ENCODE peak calls at places on chromosome 1, in ten cellular contexts. One of them, this sample, is unnamed.

GRCh38 chr1:235051521-235051920 is 77.1 kb downstream of the TOMM20 start:
- DNase-seq in esophagus squamous epithelium: no peak
- DNase-seq in CD8-positive, alpha-beta T cell: no peak
- DNase-seq in heart right ventricle: no peak
- DNase-seq in right cardiac atrium: peak; percentile 68
- DNase-seq in CD4-positive, alpha-beta memory T cell: no peak
- DNase-seq in CD4-positive, CD25-positive, alpha-beta regulatory T cell: no peak
- DNase-seq in mesenchymal stem cell: no peak
- DNase-seq in A549: no peak
- DNase-seq in thoracic aorta: no peak
- DNase-seq in this sample: peak; percentile 57

GRCh38 chr1:246966502-246966901 is 34.8 kb upstream of the AHCTF1 start:
- DNase-seq in CD4-positive, alpha-beta memory T cell: no peak
- DNase-seq in esophagus squamous epithelium: no peak
- DNase-seq in CD4-positive, CD25-positive, alpha-beta regulatory T cell: no peak
- DNase-seq in mesenchymal stem cell: no peak
- DNase-seq in thoracic aorta: no peak
- DNase-seq in heart right ventricle: no peak
- DNase-seq in right cardiac atrium: no peak
- DNase-seq in CD8-positive, alpha-beta T cell: no peak
- DNase-seq in A549: no peak
- DNase-seq in this sample: no peak

GRCh38 chr1:170063109-170063826 is 11.2 kb downstream of the KIFAP3 start:
- DNase-seq in thoracic aorta: no peak
- DNase-seq in CD4-positive, CD25-positive, alpha-beta regulatory T cell: no peak
- DNase-seq in CD8-positive, alpha-beta T cell: no peak
- DNase-seq in heart right ventricle: no peak
- DNase-seq in A549: peak; percentile 25
- DNase-seq in esophagus squamous epithelium: no peak
- DNase-seq in mesenchymal stem cell: no peak
- DNase-seq in CD4-positive, alpha-beta memory T cell: no peak
- DNase-seq in right cardiac atrium: no peak
- DNase-seq in this sample: no peak

GRCh38 chr1:81547912-81548303 is 252.8 kb upstream of the ADGRL2 start:
- DNase-seq in right cardiac atrium: no peak
- DNase-seq in CD4-positive, alpha-beta memory T cell: no peak
- DNase-seq in esophagus squamous epithelium: no peak
- DNase-seq in A549: no peak
- DNase-seq in heart right ventricle: no peak
- DNase-seq in thoracic aorta: no peak
- DNase-seq in CD8-positive, alpha-beta T cell: no peak
- DNase-seq in CD4-positive, CD25-positive, alpha-beta regulatory T cell: no peak
- DNase-seq in mesenchymal stem cell: no peak
- DNase-seq in this sample: no peak

GRCh38 chr1:33342041-33342723 is 21.3 kb upstream of the A3GALT2 start:
- DNase-seq in heart right ventricle: peak; percentile 69
- DNase-seq in thoracic aorta: no peak
- DNase-seq in CD4-positive, alpha-beta memory T cell: no peak
- DNase-seq in CD4-positive, CD25-positive, alpha-beta regulatory T cell: no peak
- DNase-seq in esophagus squamous epithelium: no peak
- DNase-seq in CD8-positive, alpha-beta T cell: no peak
- DNase-seq in mesenchymal stem cell: peak; percentile 98
- DNase-seq in A549: peak; percentile 89
- DNase-seq in right cardiac atrium: peak; percentile 91
- DNase-seq in this sample: peak; percentile 93

GRCh38 chr1:172360511-172360910 is 60.0 kb upstream of the C1orf105 start:
- DNase-seq in A549: peak; percentile 50
- DNase-seq in heart right ventricle: no peak
- DNase-seq in mesenchymal stem cell: no peak
- DNase-seq in right cardiac atrium: no peak
- DNase-seq in thoracic aorta: no peak
- DNase-seq in CD8-positive, alpha-beta T cell: no peak
- DNase-seq in CD4-positive, CD25-positive, alpha-beta regulatory T cell: no peak
- DNase-seq in esophagus squamous epithelium: no peak
- DNase-seq in CD4-positive, alpha-beta memory T cell: no peak
- DNase-seq in this sample: no peak

GRCh38 chr1:240170245-240170644 is 78.6 kb downstream of the FMN2 start:
- DNase-seq in right cardiac atrium: no peak
- DNase-seq in thoracic aorta: no peak
- DNase-seq in CD4-positive, CD25-positive, alpha-beta regulatory T cell: no peak
- DNase-seq in CD8-positive, alpha-beta T cell: no peak
- DNase-seq in esophagus squamous epithelium: no peak
- DNase-seq in A549: no peak
- DNase-seq in CD4-positive, alpha-beta memory T cell: no peak
- DNase-seq in heart right ventricle: no peak
- DNase-seq in mesenchymal stem cell: no peak
- DNase-seq in this sample: no peak

GRCh38 chr1:45542591-45542990 is 8.0 kb upstream of the AKR1A1 start:
- DNase-seq in heart right ventricle: no peak
- DNase-seq in thoracic aorta: no peak
- DNase-seq in CD8-positive, alpha-beta T cell: no peak
- DNase-seq in esophagus squamous epithelium: no peak
- DNase-seq in CD4-positive, CD25-positive, alpha-beta regulatory T cell: no peak
- DNase-seq in A549: no peak
- DNase-seq in CD4-positive, alpha-beta memory T cell: no peak
- DNase-seq in right cardiac atrium: no peak
- DNase-seq in mesenchymal stem cell: no peak
- DNase-seq in this sample: no peak

GRCh38 chr1:47701741-47702515 is 264.1 kb downstream of the FOXD2 start:
- DNase-seq in thoracic aorta: no peak
- DNase-seq in mesenchymal stem cell: no peak
- DNase-seq in heart right ventricle: no peak
- DNase-seq in esophagus squamous epithelium: no peak
- DNase-seq in A549: no peak
- DNase-seq in CD4-positive, CD25-positive, alpha-beta regulatory T cell: no peak
- DNase-seq in right cardiac atrium: no peak
- DNase-seq in CD4-positive, alpha-beta memory T cell: no peak
- DNase-seq in CD8-positive, alpha-beta T cell: no peak
- DNase-seq in this sample: no peak

GRCh38 chr1:47703981-47704596 is 266.2 kb downstream of the FOXD2 start:
- DNase-seq in CD8-positive, alpha-beta T cell: no peak
- DNase-seq in right cardiac atrium: no peak
- DNase-seq in esophagus squamous epithelium: no peak
- DNase-seq in thoracic aorta: no peak
- DNase-seq in CD4-positive, alpha-beta memory T cell: no peak
- DNase-seq in CD4-positive, CD25-positive, alpha-beta regulatory T cell: no peak
- DNase-seq in A549: peak; percentile 28
- DNase-seq in heart right ventricle: no peak
- DNase-seq in mesenchymal stem cell: no peak
- DNase-seq in this sample: peak; percentile 24

GRCh38 chr1:47703161-47703825 is 265.4 kb downstream of the FOXD2 start:
- DNase-seq in heart right ventricle: no peak
- DNase-seq in esophagus squamous epithelium: no peak
- DNase-seq in A549: no peak
- DNase-seq in CD8-positive, alpha-beta T cell: no peak
- DNase-seq in CD4-positive, CD25-positive, alpha-beta regulatory T cell: no peak
- DNase-seq in mesenchymal stem cell: no peak
- DNase-seq in right cardiac atrium: no peak
- DNase-seq in thoracic aorta: no peak
- DNase-seq in CD4-positive, alpha-beta memory T cell: no peak
- DNase-seq in this sample: peak; percentile 89

GRCh38 chr1:47699492-47700220 is 261.8 kb downstream of the FOXD2 start:
- DNase-seq in right cardiac atrium: no peak
- DNase-seq in esophagus squamous epithelium: no peak
- DNase-seq in CD4-positive, alpha-beta memory T cell: no peak
- DNase-seq in CD8-positive, alpha-beta T cell: no peak
- DNase-seq in heart right ventricle: no peak
- DNase-seq in A549: no peak
- DNase-seq in thoracic aorta: no peak
- DNase-seq in CD4-positive, CD25-positive, alpha-beta regulatory T cell: no peak
- DNase-seq in mesenchymal stem cell: no peak
- DNase-seq in this sample: no peak

DNA sequence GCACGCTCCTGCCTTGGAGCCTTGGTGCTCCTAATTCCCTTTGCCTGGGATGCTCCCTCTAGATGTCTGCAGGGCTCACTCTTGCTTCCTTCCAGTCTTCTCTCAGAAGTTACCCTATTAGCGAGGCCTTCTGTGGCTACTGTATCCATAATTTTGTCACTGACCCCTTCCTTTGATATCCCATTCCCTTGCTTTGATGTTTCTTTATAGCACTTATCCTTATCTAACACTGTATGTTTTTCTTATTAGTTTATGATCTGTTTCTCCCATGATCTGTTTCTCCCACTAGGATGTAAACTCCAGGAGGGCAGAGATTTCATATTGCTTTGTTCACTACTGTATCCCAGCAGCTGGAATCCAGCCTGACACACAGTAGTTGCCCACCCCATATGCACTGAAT is 263.4 kb downstream of the FOXD2 start:
- DNase-seq in right cardiac atrium: no peak
- DNase-seq in thoracic aorta: no peak
- DNase-seq in A549: no peak
- DNase-seq in CD4-positive, alpha-beta memory T cell: no peak
- DNase-seq in CD4-positive, CD25-positive, alpha-beta regulatory T cell: no peak
- DNase-seq in mesenchymal stem cell: no peak
- DNase-seq in heart right ventricle: no peak
- DNase-seq in CD8-positive, alpha-beta T cell: no peak
- DNase-seq in esophagus squamous epithelium: no peak
- DNase-seq in this sample: no peak
- H3K4me1 ChIP-seq in right cardiac atrium: no peaks in the 10 kb centered on the region
- H3K4me1 ChIP-seq in thoracic aorta: peaks cover 14% of the 10 kb centered on the region
- H3K4me1 ChIP-seq in A549: no peaks in the 10 kb centered on the region
- H3K4me1 ChIP-seq in CD4-positive, alpha-beta memory T cell: no peaks in the 10 kb centered on the region
- H3K4me1 ChIP-seq in CD4-positive, CD25-positive, alpha-beta regulatory T cell: no peaks in the 10 kb centered on the region
- H3K4me1 ChIP-seq in mesenchymal stem cell: no peaks in the 10 kb centered on the region
- H3K4me1 ChIP-seq in heart right ventricle: no peaks in the 10 kb centered on the region
- H3K4me1 ChIP-seq in CD8-positive, alpha-beta T cell: no peaks in the 10 kb centered on the region
- H3K4me1 ChIP-seq in esophagus squamous epithelium: no peaks in the 10 kb centered on the region
- H3K4me1 ChIP-seq in this sample: no peaks in the 10 kb centered on the region

DNA sequence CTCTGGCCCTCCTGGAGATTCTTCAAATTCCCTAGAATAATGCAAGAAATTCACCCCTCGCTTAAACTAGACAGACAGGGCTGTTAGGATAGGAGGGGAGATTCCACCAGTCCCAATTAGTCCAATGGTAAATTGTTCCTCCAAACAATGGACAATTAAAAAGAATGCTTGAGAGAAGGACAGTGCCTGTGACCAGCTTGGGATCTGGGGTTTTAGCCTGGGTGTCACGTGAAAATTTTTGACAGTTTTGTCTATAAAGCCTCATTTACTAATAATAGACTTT is 177.7 kb upstream of the RAB4A start:
- DNase-seq in CD8-positive, alpha-beta T cell: no peak
- DNase-seq in esophagus squamous epithelium: no peak
- DNase-seq in thoracic aorta: no peak
- DNase-seq in A549: no peak
- DNase-seq in mesenchymal stem cell: no peak
- DNase-seq in CD4-positive, CD25-positive, alpha-beta regulatory T cell: no peak
- DNase-seq in CD4-positive, alpha-beta memory T cell: no peak
- DNase-seq in right cardiac atrium: no peak
- DNase-seq in heart right ventricle: no peak
- DNase-seq in this sample: no peak
- H3K27ac ChIP-seq in CD8-positive, alpha-beta T cell: no peak overlapping the region
- H3K27ac ChIP-seq in esophagus squamous epithelium: peak overlapping the region; percentile 74
- H3K27ac ChIP-seq in thoracic aorta: peak overlapping the region; percentile 2
- H3K27ac ChIP-seq in A549: no peak overlapping the region
- H3K27ac ChIP-seq in mesenchymal stem cell: no peak overlapping the region
- H3K27ac ChIP-seq in CD4-positive, CD25-positive, alpha-beta regulatory T cell: no peak overlapping the region
- H3K27ac ChIP-seq in CD4-positive, alpha-beta memory T cell: no peak overlapping the region
- H3K27ac ChIP-seq in right cardiac atrium: no peak overlapping the region
- H3K27ac ChIP-seq in heart right ventricle: no peak overlapping the region
- H3K27ac ChIP-seq in this sample: peak overlapping the region; percentile 82

DNA sequence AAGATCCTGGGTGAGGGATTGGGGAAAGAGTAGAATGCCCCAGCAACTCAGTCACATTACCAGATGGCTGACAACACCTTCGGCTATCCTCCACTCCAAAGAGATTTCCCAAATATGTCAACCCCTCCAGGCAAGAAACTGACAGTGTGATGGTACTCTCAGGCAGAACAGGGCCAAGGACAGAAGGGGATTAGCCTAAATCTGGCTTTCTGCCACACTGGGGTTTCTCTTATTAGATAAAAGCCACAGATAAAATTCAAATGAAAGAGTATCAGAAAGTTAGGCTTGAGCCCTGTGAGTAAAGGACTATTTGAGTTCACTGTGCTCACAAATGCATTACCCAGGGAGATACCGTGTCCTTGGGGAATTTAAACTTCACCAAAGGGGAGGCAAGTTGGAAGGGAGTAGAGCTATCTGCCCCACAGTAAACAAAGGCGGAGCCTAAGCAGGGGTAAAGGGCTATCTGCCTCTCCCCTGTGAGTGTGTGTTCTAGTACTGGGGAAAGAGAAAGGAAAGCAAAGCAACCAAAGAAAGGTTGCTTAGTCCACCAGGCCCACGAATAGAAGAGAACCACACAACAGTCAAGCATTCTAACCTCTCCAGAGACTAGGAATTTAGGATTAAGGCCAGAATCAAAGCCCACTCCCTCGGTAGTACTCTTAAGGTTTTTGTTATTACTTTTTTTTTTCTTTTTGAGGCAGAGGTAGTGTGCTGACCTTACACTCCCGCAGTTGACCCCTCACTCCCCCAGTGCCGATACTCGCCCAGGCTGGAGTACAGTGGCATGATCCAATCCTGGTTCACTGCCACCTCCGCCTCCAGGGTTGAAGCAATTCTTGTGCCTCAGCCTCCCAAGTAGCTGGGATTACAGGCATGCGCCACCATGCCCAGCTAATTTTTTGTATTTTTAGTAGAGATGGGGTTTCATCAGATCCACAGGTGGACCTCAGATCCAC is 12.8 kb downstream of the TPM3 start:
- DNase-seq in CD8-positive, alpha-beta T cell: no peak
- DNase-seq in CD4-positive, CD25-positive, alpha-beta regulatory T cell: no peak
- DNase-seq in heart right ventricle: no peak
- DNase-seq in right cardiac atrium: no peak
- DNase-seq in mesenchymal stem cell: peak; percentile 24
- DNase-seq in CD4-positive, alpha-beta memory T cell: no peak
- DNase-seq in thoracic aorta: no peak
- DNase-seq in A549: no peak
- DNase-seq in esophagus squamous epithelium: no peak
- DNase-seq in this sample: no peak
- H3K4me3 ChIP-seq in CD8-positive, alpha-beta T cell: peak overlapping the region; percentile 47
- H3K4me3 ChIP-seq in CD4-positive, CD25-positive, alpha-beta regulatory T cell: peak overlapping the region; percentile 75
- H3K4me3 ChIP-seq in heart right ventricle: peak overlapping the region; percentile 79
- H3K4me3 ChIP-seq in right cardiac atrium: no peak overlapping the region
- H3K4me3 ChIP-seq in mesenchymal stem cell: peak overlapping the region; percentile 66
- H3K4me3 ChIP-seq in CD4-positive, alpha-beta memory T cell: peak overlapping the region; percentile 15
- H3K4me3 ChIP-seq in thoracic aorta: no peak overlapping the region
- H3K4me3 ChIP-seq in A549: no peak overlapping the region
- H3K4me3 ChIP-seq in esophagus squamous epithelium: no peak overlapping the region
- H3K4me3 ChIP-seq in this sample: no peak overlapping the region

GRCh38 chr1:214637125-214637524 is 34.1 kb downstream of the CENPF start:
- DNase-seq in A549: no peak
- DNase-seq in CD8-positive, alpha-beta T cell: no peak
- DNase-seq in heart right ventricle: no peak
- DNase-seq in esophagus squamous epithelium: no peak
- DNase-seq in CD4-positive, alpha-beta memory T cell: no peak
- DNase-seq in mesenchymal stem cell: no peak
- DNase-seq in CD4-positive, CD25-positive, alpha-beta regulatory T cell: no peak
- DNase-seq in right cardiac atrium: no peak
- DNase-seq in thoracic aorta: no peak
- DNase-seq in this sample: no peak

GRCh38 chr1:214638997-214639396 is 36.0 kb downstream of the CENPF start:
- DNase-seq in mesenchymal stem cell: peak; percentile 46
- DNase-seq in CD4-positive, CD25-positive, alpha-beta regulatory T cell: no peak
- DNase-seq in esophagus squamous epithelium: no peak
- DNase-seq in heart right ventricle: no peak
- DNase-seq in thoracic aorta: no peak
- DNase-seq in CD4-positive, alpha-beta memory T cell: no peak
- DNase-seq in A549: no peak
- DNase-seq in right cardiac atrium: no peak
- DNase-seq in CD8-positive, alpha-beta T cell: no peak
- DNase-seq in this sample: no peak

GRCh38 chr1:214636436-214636835 is 33.4 kb downstream of the CENPF start:
- DNase-seq in esophagus squamous epithelium: no peak
- DNase-seq in right cardiac atrium: no peak
- DNase-seq in thoracic aorta: no peak
- DNase-seq in heart right ventricle: no peak
- DNase-seq in CD4-positive, alpha-beta memory T cell: no peak
- DNase-seq in mesenchymal stem cell: no peak
- DNase-seq in CD4-positive, CD25-positive, alpha-beta regulatory T cell: no peak
- DNase-seq in A549: no peak
- DNase-seq in CD8-positive, alpha-beta T cell: no peak
- DNase-seq in this sample: no peak

GRCh38 chr1:214637722-214638473 is 34.9 kb downstream of the CENPF start:
- DNase-seq in A549: peak; percentile 58
- DNase-seq in heart right ventricle: no peak
- DNase-seq in right cardiac atrium: no peak
- DNase-seq in CD4-positive, alpha-beta memory T cell: no peak
- DNase-seq in mesenchymal stem cell: peak; percentile 63
- DNase-seq in thoracic aorta: no peak
- DNase-seq in CD4-positive, CD25-positive, alpha-beta regulatory T cell: peak; percentile 53
- DNase-seq in esophagus squamous epithelium: no peak
- DNase-seq in CD8-positive, alpha-beta T cell: peak; percentile 22
- DNase-seq in this sample: no peak

DNA sequence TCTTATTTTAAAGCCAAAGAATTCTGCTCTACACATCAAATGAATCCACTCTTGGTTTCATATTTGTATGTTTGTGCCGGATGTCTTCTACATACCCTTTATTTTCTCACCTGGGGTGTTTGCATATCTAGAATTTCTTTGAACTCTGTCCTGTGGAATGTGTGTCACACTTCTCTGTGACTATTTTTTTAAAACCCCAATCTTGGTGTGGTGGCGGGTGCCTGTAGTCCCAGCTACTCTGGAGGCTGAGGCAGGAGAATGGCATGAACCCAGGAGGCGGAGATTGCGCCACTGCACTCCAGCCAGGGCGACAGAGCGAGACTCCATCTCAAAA is 35.4 kb downstream of the CENPF start:
- DNase-seq in CD8-positive, alpha-beta T cell: no peak
- DNase-seq in thoracic aorta: no peak
- DNase-seq in esophagus squamous epithelium: no peak
- DNase-seq in mesenchymal stem cell: no peak
- DNase-seq in heart right ventricle: no peak
- DNase-seq in right cardiac atrium: peak; percentile 35
- DNase-seq in A549: no peak
- DNase-seq in CD4-positive, alpha-beta memory T cell: no peak
- DNase-seq in CD4-positive, CD25-positive, alpha-beta regulatory T cell: no peak
- DNase-seq in this sample: no peak
- H3K4me1 ChIP-seq in CD8-positive, alpha-beta T cell: peaks cover 53% of the 10 kb centered on the region
- H3K4me1 ChIP-seq in thoracic aorta: no peaks in the 10 kb centered on the region
- H3K4me1 ChIP-seq in esophagus squamous epithelium: no peaks in the 10 kb centered on the region
- H3K4me1 ChIP-seq in mesenchymal stem cell: no peaks in the 10 kb centered on the region
- H3K4me1 ChIP-seq in heart right ventricle: no peaks in the 10 kb centered on the region
- H3K4me1 ChIP-seq in right cardiac atrium: no peaks in the 10 kb centered on the region
- H3K4me1 ChIP-seq in A549: no peaks in the 10 kb centered on the region
- H3K4me1 ChIP-seq in CD4-positive, alpha-beta memory T cell: peaks cover 58% of the 10 kb centered on the region
- H3K4me1 ChIP-seq in CD4-positive, CD25-positive, alpha-beta regulatory T cell: peaks cover 42% of the 10 kb centered on the region
- H3K4me1 ChIP-seq in this sample: no peaks in the 10 kb centered on the region

This sample was measured in tibial artery.